ENCODE peak calls at places on chromosomes 5 and 9, in four cellular contexts. L is AG04450, D is NB4, O is astrocyte. V is an unnamed sample.
A peak's percentile ranks its signal among the peaks of the same experiment; 100 is the strongest.

GRCh38 chr9:119368681-119369581 is at the start of gene BRINP1:
- DNase-seq in L (no peak), D (no peak), O (peak; percentile 50), V (no peak)

GRCh38 chr5:123670981-123671557 is 159.1 kb downstream of the CSNK1G3 start:
- DNase-seq in L (peak; percentile 7), D (peak; percentile 45), O (no peak), V (peak; percentile 66)

GRCh38 chr5:88785396-88786216 is 97.4 kb downstream of the MEF2C start:
- DNase-seq in L (peak; percentile 55), D (no peak), O (peak; percentile 97), V (peak; percentile 63)

GRCh38 chr5:77906806-77907205 is 130.7 kb upstream of the TBCA start:
- DNase-seq in L (peak; percentile 34), D (no peak), O (peak; percentile 21), V (no peak)

GRCh38 chr5:37840036-37840909 is at the start of gene GDNF:
- DNase-seq in L (peak; percentile 67), D (no peak), O (peak; percentile 64), V (peak; percentile 28)

GRCh38 chr9:116594552-116594951 is 92.6 kb upstream of the TRIM32 start:
- DNase-seq in L (peak; percentile 47), D (no peak), O (peak; percentile 77), V (no peak)

GRCh38 chr5:76402880-76403712 is at the start of gene IQGAP2:
- DNase-seq in L (peak; percentile 1), D (peak; percentile 98), O (peak; percentile 51), V (peak; percentile 90)

GRCh38 chr9:123725389-123725788 is 204.5 kb downstream of the DENND1A start:
- DNase-seq in L (no peak), D (no peak), O (peak; percentile 17), V (no peak)

GRCh38 chr5:91269198-91269597 is 113.9 kb downstream of the ARRDC3 start:
- DNase-seq in L (no peak), D (peak; percentile 16), O (no peak), V (peak; percentile 74)

GRCh38 chr5:133370904-133371303 is 241.4 kb downstream of the FSTL4 start:
- DNase-seq in L (no peak), D (no peak), O (no peak), V (no peak)

GRCh38 chr5:172096184-172096941 is 89.9 kb upstream of the FBXW11 start:
- DNase-seq in L (no peak), D (no peak), O (no peak), V (no peak)

DNA sequence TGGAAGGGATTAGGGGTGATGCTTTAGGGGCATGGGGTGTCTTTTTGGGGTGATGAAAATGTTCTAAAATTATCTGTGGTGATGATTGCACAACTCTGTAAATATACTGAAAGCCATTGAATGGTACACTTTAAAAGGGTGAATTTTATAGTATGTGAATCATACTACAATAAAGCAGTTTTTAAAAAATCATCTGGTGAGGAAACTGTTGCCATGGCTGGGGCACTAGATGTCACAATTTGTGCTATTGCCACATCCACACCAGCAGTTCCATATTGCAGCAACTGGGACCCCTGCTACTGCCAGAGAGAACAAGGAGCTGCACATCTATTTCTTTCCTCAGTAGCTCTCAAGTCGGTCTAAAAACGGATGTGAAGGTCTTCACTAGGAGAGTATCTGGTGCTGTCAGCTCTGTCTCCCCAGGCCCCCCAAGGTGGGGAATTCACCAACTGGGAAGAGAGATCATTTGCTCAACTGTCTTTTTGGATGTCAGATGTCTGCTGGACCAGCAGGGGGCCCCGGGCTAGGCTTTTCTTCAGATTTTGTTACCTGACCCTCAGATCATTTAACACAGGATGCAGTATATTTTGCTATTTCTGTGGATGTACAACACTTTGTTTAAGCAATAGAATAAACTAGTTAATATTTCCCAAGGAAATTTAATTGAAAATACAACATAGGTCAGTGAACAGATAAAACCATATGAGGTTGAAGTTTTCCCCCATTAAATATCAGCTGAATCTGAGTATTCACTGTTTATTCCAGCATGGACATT is 13.2 kb downstream of the CMYA5 start:
- DNase-seq in L (no peak), D (peak; percentile 92), O (no peak), V (peak; percentile 21)
- TF ChIP-seq CTCF in L (peak; percentile 73), D (peak; percentile 65), O (peak; percentile 50), V (peak; percentile 54)

DNA sequence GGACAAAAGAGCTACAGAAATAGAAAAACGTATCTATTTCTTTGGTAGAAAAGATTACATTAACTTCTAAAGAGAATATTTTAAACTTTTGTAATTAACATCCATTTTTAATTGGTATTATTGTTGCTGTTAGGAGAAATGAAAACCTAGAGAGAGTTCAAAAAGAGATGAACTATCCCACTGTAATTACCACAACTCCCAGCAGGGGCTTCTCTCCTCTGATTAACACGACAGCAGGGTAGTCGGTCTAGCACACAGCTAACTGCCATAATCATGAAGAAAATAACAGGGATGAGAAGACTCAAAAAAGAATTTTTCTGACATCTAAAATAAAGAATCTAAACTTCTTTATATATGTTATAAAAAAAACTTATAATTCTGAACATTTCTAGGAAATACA is 86.2 kb upstream of the CDH9 start:
- DNase-seq in L (no peak), D (peak; percentile 9), O (no peak), V (no peak)
- TF ChIP-seq CTCF in L (peak; percentile 52), D (peak; percentile 48), O (peak; percentile 47), V (no peak)

DNA sequence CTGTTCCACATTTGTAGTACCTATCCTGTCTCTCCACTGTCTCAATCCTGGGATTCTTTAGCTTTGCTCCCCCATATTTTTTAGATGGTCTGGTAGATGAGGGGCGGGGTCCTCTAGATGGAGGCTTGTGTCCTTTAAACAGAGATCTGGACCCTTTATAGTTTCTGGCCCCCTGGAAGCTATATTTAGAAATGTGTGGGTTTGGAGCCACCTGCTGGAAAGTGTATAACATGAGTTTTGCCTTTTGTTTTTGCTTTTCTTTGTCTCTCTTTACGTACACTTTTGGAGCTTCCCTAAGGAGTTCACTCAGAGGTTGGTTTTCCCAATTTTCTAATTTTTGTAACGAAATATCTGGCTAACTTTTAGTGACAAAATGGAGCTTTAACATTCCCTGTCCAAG is 110.7 kb downstream of the CFAP95 start:
- DNase-seq in L (no peak), D (peak; percentile 0), O (no peak), V (no peak)
- TF ChIP-seq CTCF in L (peak; percentile 31), D (no peak), O (peak; percentile 47), V (no peak)

GRCh38 chr5:50658243-50658642 is 8.2 kb upstream of the PARP8 start:
- DNase-seq in L (no peak), D (peak; percentile 79), O (no peak), V (no peak)
- TF ChIP-seq CTCF in L (no peak), D (no peak), O (no peak), V (no peak)

V was measured in GM12865.